ENCODE peak calls at places on chromosome 10, in six cellular contexts. E, I, D, W, X and F are unnamed samples.
A peak's percentile ranks its signal among the peaks of the same experiment; 100 is the strongest.

GRCh38 chr10:18501198-18501597 is 150.2 kb downstream of the NSUN6 start:
- DNase-seq in E (peak; percentile 24), I (no peak), D (no peak), W (no peak), X (peak; percentile 46), F (no peak)

GRCh38 chr10:113297226-113297625 is 255.6 kb upstream of the HABP2 start:
- DNase-seq in E (no peak), I (no peak), D (no peak), W (no peak), X (peak; percentile 31), F (no peak)

GRCh38 chr10:10017716-10018115 is 1000.0 kb upstream of the CELF2 start:
- DNase-seq in E (no peak), I (no peak), D (no peak), W (no peak), X (no peak), F (no peak)

GRCh38 chr10:16481052-16481728 is 40.5 kb downstream of the C1QL3 start:
- DNase-seq in E (no peak), I (no peak), D (no peak), W (no peak), X (no peak), F (no peak)

GRCh38 chr10:26556756-26557640 is 118.9 kb downstream of the APBB1IP start:
- DNase-seq in E (peak; percentile 25), I (peak; percentile 51), D (no peak), W (no peak), X (peak; percentile 39), F (no peak)

GRCh38 chr10:1399431-1400120 is 337.7 kb downstream of the ADARB2 start:
- DNase-seq in E (no peak), I (no peak), D (no peak), W (no peak), X (no peak), F (no peak)

GRCh38 chr10:107103174-107104025 is 61.1 kb downstream of the SORCS1 start:
- DNase-seq in E (no peak), I (no peak), D (no peak), W (peak; percentile 73), X (no peak), F (no peak)

GRCh38 chr10:72086466-72087391 is 1.6 kb downstream of the SPOCK2 start:
- DNase-seq in E (no peak), I (no peak), D (peak; percentile 57), W (no peak), X (peak; percentile 34), F (no peak)

GRCh38 chr10:30365883-30366282 is 16.8 kb upstream of the MTPAP start:
- DNase-seq in E (no peak), I (no peak), D (no peak), W (peak; percentile 50), X (no peak), F (no peak)

GRCh38 chr10:132338876-132339275 is 6.9 kb downstream of the LRRC27 start:
- DNase-seq in E (no peak), I (no peak), D (peak; percentile 48), W (peak; percentile 55), X (no peak), F (no peak)

GRCh38 chr10:47164126-47164799 is 135.7 kb upstream of the GDF10 start:
- DNase-seq in E (peak; percentile 77), I (no peak), D (no peak), W (no peak), X (peak; percentile 84), F (no peak)

GRCh38 chr10:121860810-121861209 is 67.0 kb downstream of the ATE1 start:
- DNase-seq in E (no peak), I (no peak), D (no peak), W (no peak), X (no peak), F (no peak)

GRCh38 chr10:18087398-18087797 is 52.8 kb upstream of the CACNB2 start:
- DNase-seq in E (peak; percentile 50), I (no peak), D (no peak), W (peak; percentile 79), X (peak; percentile 23), F (no peak)

GRCh38 chr10:133325392-133325760 is 11.3 kb downstream of the CALY start:
- DNase-seq in E (no peak), I (no peak), D (no peak), W (no peak), X (no peak), F (no peak)

GRCh38 chr10:18968196-18968595 is 80.4 kb upstream of the MALRD1 start:
- DNase-seq in E (no peak), I (no peak), D (no peak), W (no peak), X (peak; percentile 67), F (no peak)

GRCh38 chr10:81109200-81109752 is 571.6 kb downstream of the SH2D4B start:
- DNase-seq in E (no peak), I (no peak), D (no peak), W (no peak), X (no peak), F (no peak)

GRCh38 chr10:81871558-81871957 is 3.4 kb upstream of the NRG3 start:
- DNase-seq in E (no peak), I (no peak), D (no peak), W (no peak), X (no peak), F (no peak)

GRCh38 chr10:72030762-72031543 is 57.4 kb downstream of the SPOCK2 start:
- DNase-seq in E (peak; percentile 55), I (no peak), D (no peak), W (no peak), X (no peak), F (no peak)

GRCh38 chr10:77355844-77356243 is 281.8 kb downstream of the KCNMA1 start:
- DNase-seq in E (peak; percentile 75), I (peak; percentile 86), D (no peak), W (no peak), X (peak; percentile 78), F (no peak)

GRCh38 chr10:80429521-80429966 is 21.2 kb downstream of the PRXL2A start:
- DNase-seq in E (no peak), I (no peak), D (peak; percentile 64), W (no peak), X (no peak), F (no peak)

GRCh38 chr10:101779544-101780186 is 3.6 kb downstream of the NPM3 start:
- DNase-seq in E (peak; percentile 60), I (no peak), D (peak; percentile 82), W (peak; percentile 88), X (peak; percentile 25), F (peak; percentile 87)

GRCh38 chr10:101777085-101777856 is 1.4 kb upstream of the FGF8 start:
- DNase-seq in E (no peak), I (no peak), D (peak; percentile 39), W (peak; percentile 22), X (no peak), F (no peak)

GRCh38 chr10:101778781-101779543 is 3.0 kb upstream of the FGF8 start:
- DNase-seq in E (peak; percentile 33), I (no peak), D (peak; percentile 64), W (peak; percentile 66), X (peak; percentile 21), F (no peak)

GRCh38 chr10:101778151-101778780 is 2.4 kb upstream of the FGF8 start:
- DNase-seq in E (no peak), I (no peak), D (peak; percentile 40), W (peak; percentile 40), X (no peak), F (no peak)

DNA sequence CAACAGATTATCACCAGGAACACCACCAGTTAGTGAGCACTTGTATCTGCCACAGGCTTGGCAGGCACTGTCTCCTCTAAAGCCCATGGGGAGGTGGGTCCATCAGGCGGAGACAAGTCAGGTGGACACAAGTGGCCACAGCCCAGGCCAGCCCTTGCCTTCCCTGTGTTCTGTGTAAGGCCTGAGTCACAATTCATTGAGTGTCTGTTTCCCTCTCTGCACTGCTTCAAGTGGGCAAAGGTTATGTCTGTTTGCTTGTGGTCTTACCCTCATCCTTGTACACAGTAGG is 1.9 kb upstream of the FGF8 start:
- DNase-seq in E (no peak), I (no peak), D (peak; percentile 50), W (peak; percentile 42), X (no peak), F (no peak)
- H3K4me1 ChIP-seq in E (peaks cover 5% of the 10 kb centered on the region), I (peaks cover 21% of the 10 kb centered on the region), D (peaks cover 44% of the 10 kb centered on the region), W (peaks cover 73% of the 10 kb centered on the region), X (peaks cover 24% of the 10 kb centered on the region), F (no peaks in the 10 kb centered on the region)

DNA sequence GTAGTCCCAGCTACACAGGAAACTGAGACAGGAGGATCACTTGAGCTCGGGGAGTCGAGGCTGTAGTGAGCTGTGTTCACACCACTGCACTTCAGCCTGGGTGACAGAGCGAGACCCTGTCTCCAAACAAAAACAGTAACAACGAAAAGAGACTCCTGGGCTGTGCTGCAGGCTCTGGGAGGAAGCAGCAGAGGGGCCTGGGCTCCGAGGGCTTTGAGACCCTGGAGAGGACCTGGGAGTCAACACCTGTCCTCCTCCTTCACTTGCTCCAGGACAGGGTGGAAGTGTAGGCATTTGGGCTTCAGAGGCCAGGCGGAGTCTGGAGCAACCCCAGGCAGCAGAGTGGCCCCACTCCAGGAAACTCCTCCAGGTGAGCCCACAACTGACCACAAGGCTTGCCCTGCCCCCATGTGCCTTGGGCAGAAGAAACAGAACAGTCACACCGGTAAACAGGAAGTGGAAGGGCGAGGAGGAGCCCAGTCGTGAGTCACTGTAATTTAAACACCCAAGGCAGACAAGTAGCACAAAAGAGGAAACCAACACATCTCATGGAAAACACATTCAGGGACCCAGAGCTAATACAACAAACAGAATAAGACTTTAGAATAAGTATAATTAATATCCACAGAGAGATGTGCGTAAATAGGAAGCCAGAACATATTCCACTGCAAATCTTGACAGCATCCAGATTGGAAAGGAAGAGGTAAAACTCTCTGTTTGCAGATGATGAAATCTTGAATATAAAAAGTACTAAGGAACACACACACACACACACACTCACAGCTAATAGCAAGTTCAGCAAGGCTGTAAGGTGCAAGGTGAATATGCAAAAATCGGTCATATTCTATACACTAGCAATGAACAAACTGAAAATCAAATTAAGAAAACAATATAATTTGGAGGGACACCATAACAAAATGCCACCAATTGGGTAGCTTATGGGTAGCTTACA is 20.5 kb upstream of the RASGEF1A start:
- DNase-seq in E (no peak), I (peak; percentile 90), D (no peak), W (no peak), X (no peak), F (no peak)
- H3K4me3 ChIP-seq in E (no peak overlapping the region), I (peak overlapping the region; percentile 4), D (no peak overlapping the region), W (no peak overlapping the region), X (no peak overlapping the region), F (no peak overlapping the region)

DNA sequence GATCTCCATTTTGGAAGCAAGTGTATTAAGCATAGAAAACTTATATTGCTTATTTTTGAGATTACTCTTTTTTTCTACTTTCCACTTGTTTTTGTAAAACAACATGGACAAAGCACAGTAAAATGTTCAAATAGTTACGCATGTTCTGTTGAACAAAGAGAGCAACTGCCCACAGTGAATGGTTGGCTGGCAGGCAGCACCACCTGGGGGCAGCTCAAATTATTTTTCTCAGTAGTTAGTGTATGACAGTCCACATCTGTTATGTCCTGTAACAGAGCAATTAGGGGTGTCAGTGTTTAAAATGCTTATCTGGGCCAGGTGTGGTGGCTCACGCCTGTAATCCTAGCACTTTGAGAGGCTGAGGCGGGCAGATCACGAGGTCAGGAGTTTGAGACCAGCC is 46.1 kb upstream of the CACUL1 start:
- DNase-seq in E (peak; percentile 10), I (no peak), D (peak; percentile 55), W (no peak), X (no peak), F (no peak)
- TF ChIP-seq CTCF in E (peak; percentile 21), I (peak; percentile 80), D (no peak), W (peak; percentile 36), X (no peak), F (peak; percentile 61)

DNA sequence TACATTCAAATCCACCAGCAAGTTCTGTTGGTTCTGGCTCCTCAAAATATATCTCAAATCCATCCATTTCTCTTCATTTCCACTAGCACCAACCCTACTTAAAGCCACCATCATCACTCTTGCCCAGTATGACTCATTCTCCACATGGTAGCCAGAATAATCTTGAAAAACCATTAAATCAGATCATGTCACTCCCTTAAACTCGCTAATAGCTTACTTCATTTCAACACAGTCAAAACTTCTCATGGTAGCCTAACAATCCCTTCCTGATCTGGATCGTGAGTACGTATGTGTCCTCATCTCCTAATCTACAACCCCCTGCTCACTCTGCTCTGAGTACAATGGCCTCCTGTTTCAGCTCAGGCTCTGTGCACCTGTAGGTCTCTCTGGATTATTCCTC is 8.7 kb downstream of the EPC1 start:
- DNase-seq in E (peak; percentile 23), I (no peak), D (no peak), W (no peak), X (peak; percentile 23), F (no peak)
- H3K4me1 ChIP-seq in E (peaks cover 2% of the 10 kb centered on the region), I (peaks cover 18% of the 10 kb centered on the region), D (peaks cover 43% of the 10 kb centered on the region), W (peaks cover 91% of the 10 kb centered on the region), X (no peaks in the 10 kb centered on the region), F (peaks cover 40% of the 10 kb centered on the region)